ENCODE peak calls at places on chromosomes 2 and 18, in eight cellular contexts. Q, R, J, H, B, L, N and W are unnamed samples.

GRCh38 chr18:527136-527535 is 26.6 kb upstream of the COLEC12 start:
- DNase-seq in Q (no peak), R (no peak), J (no peak), H (no peak), B (no peak), L (peak; percentile 21), N (no peak), W (no peak)

GRCh38 chr2:68791914-68792313 is 57.3 kb downstream of the ARHGAP25 start:
- DNase-seq in Q (no peak), R (no peak), J (no peak), H (no peak), B (no peak), L (no peak), N (no peak), W (no peak)

GRCh38 chr18:42114310-42114943 is 159.4 kb downstream of the PIK3C3 start:
- DNase-seq in Q (peak; percentile 54), R (peak; percentile 86), J (peak; percentile 47), H (peak; percentile 51), B (peak; percentile 47), L (peak; percentile 75), N (peak; percentile 89), W (peak; percentile 80)

GRCh38 chr2:95274291-95275150 is at the start of gene PROM2:
- DNase-seq in Q (peak; percentile 11), R (no peak), J (no peak), H (no peak), B (no peak), L (no peak), N (no peak), W (no peak)

GRCh38 chr2:91477731-91478672 is 2786.5 kb downstream of the RPIA start:
- DNase-seq in Q (peak; percentile 44), R (peak; percentile 46), J (no peak), H (no peak), B (no peak), L (no peak), N (peak; percentile 12), W (peak; percentile 57)

GRCh38 chr2:101371635-101372034 is 15.7 kb downstream of the CREG2 start:
- DNase-seq in Q (no peak), R (no peak), J (no peak), H (no peak), B (no peak), L (no peak), N (no peak), W (no peak)

GRCh38 chr2:218744615-218745014 is 34.0 kb downstream of the TTLL4 start:
- DNase-seq in Q (no peak), R (no peak), J (no peak), H (no peak), B (no peak), L (no peak), N (no peak), W (no peak)

GRCh38 chr2:181742908-181743722 is 62.8 kb upstream of the NEUROD1 start:
- DNase-seq in Q (peak; percentile 26), R (peak; percentile 74), J (no peak), H (peak; percentile 36), B (peak; percentile 24), L (peak; percentile 73), N (peak; percentile 50), W (peak; percentile 15)

GRCh38 chr18:37272841-37273240 is 292.8 kb downstream of the CELF4 start:
- DNase-seq in Q (no peak), R (no peak), J (no peak), H (no peak), B (no peak), L (no peak), N (no peak), W (no peak)

GRCh38 chr18:34493099-34493544 is 217.0 kb upstream of the DTNA start:
- DNase-seq in Q (peak; percentile 83), R (peak; percentile 88), J (peak; percentile 83), H (no peak), B (peak; percentile 36), L (peak; percentile 58), N (peak; percentile 68), W (peak; percentile 48)

GRCh38 chr2:153101187-153101586 is 377.4 kb downstream of the RPRM start:
- DNase-seq in Q (no peak), R (no peak), J (no peak), H (no peak), B (no peak), L (no peak), N (no peak), W (no peak)

GRCh38 chr2:211114826-211115450 is 558.5 kb downstream of the CPS1 start:
- DNase-seq in Q (no peak), R (no peak), J (no peak), H (no peak), B (no peak), L (no peak), N (no peak), W (no peak)

GRCh38 chr2:228540976-228541375 is 359.5 kb upstream of the SPHKAP start:
- DNase-seq in Q (no peak), R (no peak), J (no peak), H (no peak), B (no peak), L (no peak), N (no peak), W (no peak)

GRCh38 chr2:29322011-29322410 is 206.8 kb downstream of the CLIP4 start:
- DNase-seq in Q (no peak), R (peak; percentile 75), J (no peak), H (no peak), B (no peak), L (no peak), N (no peak), W (no peak)

GRCh38 chr2:239790721-239791120 is 234.4 kb downstream of the NDUFA10 start:
- DNase-seq in Q (peak; percentile 6), R (no peak), J (no peak), H (no peak), B (no peak), L (no peak), N (no peak), W (no peak)

GRCh38 chr2:106085441-106085911 is 108.6 kb downstream of the UXS1 start:
- DNase-seq in Q (peak; percentile 55), R (peak; percentile 74), J (no peak), H (peak; percentile 68), B (no peak), L (peak; percentile 39), N (peak; percentile 58), W (no peak)

GRCh38 chr2:218569038-218569431 is 396 bp downstream of the CNOT9 start:
- DNase-seq in Q (peak; percentile 41), R (peak; percentile 90), J (peak; percentile 49), H (peak; percentile 51), B (peak; percentile 40), L (peak; percentile 83), N (peak; percentile 79), W (no peak)

GRCh38 chr2:88165604-88166003 is 4.5 kb upstream of the THNSL2 start:
- DNase-seq in Q (no peak), R (no peak), J (no peak), H (no peak), B (no peak), L (no peak), N (no peak), W (no peak)
- H3K27ac ChIP-seq in Q (peak overlapping the region; percentile 48), R (no peak overlapping the region), J (peak overlapping the region; percentile 60), H (no peak overlapping the region), B (no peak overlapping the region), L (no peak overlapping the region), N (no peak overlapping the region), W (no peak overlapping the region)

DNA sequence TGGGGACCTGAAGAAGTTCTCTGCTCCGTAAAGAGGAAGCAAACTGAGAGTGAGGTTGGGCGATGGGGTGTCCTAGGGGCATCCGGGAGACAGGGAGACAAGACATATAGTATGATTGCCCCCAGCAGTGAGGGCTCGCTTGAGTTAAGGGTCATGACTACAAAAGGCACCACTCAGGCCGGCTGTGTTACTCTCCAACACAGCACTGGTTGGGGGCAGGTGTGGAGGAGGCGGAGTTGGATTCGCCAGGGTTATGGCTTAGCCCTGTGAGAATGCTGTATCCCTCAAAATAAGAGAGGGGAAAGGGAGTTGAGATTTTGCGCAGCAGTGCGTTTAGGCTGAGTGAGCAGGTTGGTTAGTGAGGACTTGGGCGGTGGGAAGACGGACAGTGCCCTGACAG is 12.0 kb downstream of the DYSF start:
- DNase-seq in Q (no peak), R (no peak), J (no peak), H (no peak), B (no peak), L (no peak), N (no peak), W (no peak)
- H3K27ac ChIP-seq in Q (no peak overlapping the region), R (no peak overlapping the region), J (no peak overlapping the region), H (no peak overlapping the region), B (no peak overlapping the region), L (no peak overlapping the region), N (no peak overlapping the region), W (no peak overlapping the region)

GRCh38 chr2:65613968-65614555 is 181.7 kb upstream of the SPRED2 start:
- DNase-seq in Q (no peak), R (no peak), J (no peak), H (no peak), B (no peak), L (no peak), N (no peak), W (no peak)

GRCh38 chr2:65608966-65609365 is 176.6 kb upstream of the SPRED2 start:
- DNase-seq in Q (no peak), R (no peak), J (no peak), H (no peak), B (peak; percentile 34), L (no peak), N (no peak), W (no peak)

GRCh38 chr2:65612654-65613053 is 180.3 kb upstream of the SPRED2 start:
- DNase-seq in Q (no peak), R (peak; percentile 14), J (no peak), H (no peak), B (no peak), L (no peak), N (no peak), W (no peak)

GRCh38 chr2:65608391-65608790 is 176.0 kb upstream of the SPRED2 start:
- DNase-seq in Q (no peak), R (no peak), J (no peak), H (no peak), B (no peak), L (no peak), N (no peak), W (no peak)

DNA sequence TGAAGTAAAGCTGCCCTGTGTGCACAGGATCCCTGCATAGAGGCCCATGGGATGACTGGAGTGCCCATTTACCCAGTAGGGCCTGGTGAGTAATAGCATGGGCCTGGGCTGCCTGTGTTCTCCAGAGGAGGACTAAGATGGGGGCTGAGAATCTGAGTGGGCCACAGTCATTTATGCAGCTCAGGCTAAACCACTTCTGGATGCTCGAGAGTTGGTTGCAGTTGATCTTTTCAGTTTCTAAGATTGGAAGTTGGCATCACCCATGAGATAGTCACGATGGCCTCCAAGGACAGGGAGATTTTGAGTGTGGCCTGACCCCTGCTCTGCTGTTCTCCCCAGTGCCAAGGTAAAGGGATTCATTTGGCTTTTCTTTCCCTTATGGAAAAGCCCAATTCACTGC is 179.1 kb upstream of the SPRED2 start:
- DNase-seq in Q (no peak), R (no peak), J (no peak), H (no peak), B (no peak), L (no peak), N (no peak), W (no peak)
- H3K27ac ChIP-seq in Q (no peak overlapping the region), R (no peak overlapping the region), J (no peak overlapping the region), H (no peak overlapping the region), B (no peak overlapping the region), L (no peak overlapping the region), N (no peak overlapping the region), W (no peak overlapping the region)

DNA sequence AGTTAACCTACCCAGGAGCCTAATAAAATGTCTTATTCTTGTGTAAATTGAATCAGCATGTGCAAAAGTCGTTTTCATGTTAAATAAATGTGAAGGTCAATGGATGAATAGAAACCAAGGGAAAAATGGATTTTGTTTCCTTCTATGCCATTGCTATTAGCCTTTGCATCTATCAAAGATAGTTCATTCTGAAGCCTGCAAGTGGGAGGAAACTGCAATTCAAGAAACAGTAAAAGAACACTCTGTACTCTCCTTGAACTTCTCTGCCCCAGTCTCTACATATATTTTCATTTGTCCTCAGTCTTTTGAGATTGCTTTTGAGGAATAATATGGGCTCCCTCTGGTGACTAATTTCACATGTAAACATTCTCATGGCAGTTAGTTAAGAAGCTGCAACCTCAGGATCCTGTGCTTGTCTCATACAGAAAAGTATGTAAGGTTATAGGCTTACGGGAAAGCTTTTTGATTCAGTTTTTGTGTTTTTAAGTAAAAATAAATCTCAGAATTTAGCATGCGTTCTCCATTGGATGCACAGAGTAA is 1590.0 kb upstream of the LRRTM1 start:
- DNase-seq in Q (no peak), R (no peak), J (no peak), H (no peak), B (no peak), L (peak; percentile 1), N (no peak), W (no peak)
- H3K27ac ChIP-seq in Q (no peak overlapping the region), R (no peak overlapping the region), J (no peak overlapping the region), H (no peak overlapping the region), B (no peak overlapping the region), L (no peak overlapping the region), N (no peak overlapping the region), W (no peak overlapping the region)